ENCODE peak calls at places on chromosomes 2 and 18, in four cellular contexts. E, V, P and X are unnamed samples.

GRCh38 chr18:73842795-73843394 is 304.7 kb downstream of the FBXO15 start:
- DNase-seq in E (peak; percentile 69), V (peak; percentile 40), P (peak; percentile 36), X (peak; percentile 4)

GRCh38 chr2:189613650-189614420 is 33.2 kb upstream of the SLC40A1 start:
- DNase-seq in E (no peak), V (peak; percentile 37), P (no peak), X (no peak)

GRCh38 chr18:6106116-6106645 is 210.9 kb upstream of the TMEM200C start:
- DNase-seq in E (no peak), V (no peak), P (no peak), X (no peak)

GRCh38 chr2:239234151-239234825 is 166.5 kb downstream of the HDAC4 start:
- DNase-seq in E (no peak), V (no peak), P (no peak), X (no peak)

GRCh38 chr2:118047273-118047898 is 33.5 kb upstream of the CCDC93 start:
- DNase-seq in E (no peak), V (peak; percentile 9), P (no peak), X (no peak)

GRCh38 chr2:121207494-121207893 is 77.5 kb downstream of the TFCP2L1 start:
- DNase-seq in E (no peak), V (no peak), P (no peak), X (no peak)

GRCh38 chr2:192068966-192069365 is 125.8 kb downstream of the TMEFF2 start:
- DNase-seq in E (no peak), V (no peak), P (no peak), X (no peak)

GRCh38 chr18:45328271-45328670 is 287.0 kb upstream of the SLC14A2 start:
- DNase-seq in E (no peak), V (no peak), P (no peak), X (no peak)

GRCh38 chr18:52484977-52485376 is 145.0 kb downstream of the DCC start:
- DNase-seq in E (no peak), V (peak; percentile 24), P (no peak), X (no peak)

GRCh38 chr2:60961457-60961856 is 56.1 kb upstream of the PEX13 start:
- DNase-seq in E (no peak), V (peak; percentile 63), P (no peak), X (no peak)

GRCh38 chr2:187409682-187410081 is 38.4 kb downstream of the CALCRL start:
- DNase-seq in E (no peak), V (no peak), P (no peak), X (no peak)

GRCh38 chr2:96888082-96889011 is 18.5 kb upstream of the SEMA4C start:
- DNase-seq in E (no peak), V (no peak), P (no peak), X (no peak)

GRCh38 chr2:3254438-3254941 is 123.1 kb downstream of the EIPR1 start:
- DNase-seq in E (no peak), V (no peak), P (no peak), X (no peak)

GRCh38 chr2:70565039-70565731 is 11.6 kb upstream of the TGFA start:
- DNase-seq in E (no peak), V (no peak), P (no peak), X (peak; percentile 98)

GRCh38 chr2:229927817-229928321 is 5.6 kb downstream of the FBXO36 start:
- DNase-seq in E (no peak), V (no peak), P (no peak), X (no peak)

GRCh38 chr2:226336283-226336682 is 463.3 kb downstream of the IRS1 start:
- DNase-seq in E (no peak), V (no peak), P (no peak), X (no peak)

GRCh38 chr2:176110975-176111663 is 4.0 kb downstream of the HOXD11 start:
- DNase-seq in E (peak; percentile 80), V (peak; percentile 76), P (peak; percentile 70), X (peak; percentile 50)

GRCh38 chr2:26513261-26513660 is 35.3 kb upstream of the OTOF start:
- DNase-seq in E (no peak), V (no peak), P (no peak), X (no peak)

DNA sequence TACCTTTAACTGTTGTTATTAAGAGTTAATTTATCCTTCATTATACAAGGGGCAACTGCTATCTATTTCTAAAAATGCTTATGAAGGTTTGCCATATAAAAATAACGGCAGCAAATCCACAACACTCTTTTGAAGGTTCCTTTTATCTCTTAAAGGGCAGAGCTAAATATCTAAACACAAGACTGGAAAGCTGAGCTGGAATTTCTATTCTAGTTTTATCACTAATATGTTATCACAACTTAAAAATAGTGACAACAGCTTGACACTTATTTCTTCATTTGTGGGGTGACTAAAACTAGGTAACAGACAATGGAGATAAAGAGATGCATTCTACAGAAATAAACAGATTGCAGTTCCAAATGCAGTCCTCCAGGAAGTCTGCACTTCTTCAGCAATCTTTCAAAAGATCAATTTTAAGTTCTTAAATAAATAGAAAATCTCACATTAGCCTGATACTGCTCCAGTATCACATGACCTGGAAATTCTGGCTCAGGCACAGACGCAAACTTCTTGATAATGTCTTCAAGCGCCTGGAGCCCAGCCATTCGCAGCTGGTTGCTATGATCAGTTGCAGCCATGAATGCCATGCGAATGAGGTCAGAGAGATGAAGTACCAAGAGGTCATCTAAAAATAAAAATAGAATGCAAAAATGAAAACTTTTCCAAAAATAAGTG is 54.0 kb upstream of the STRN start:
- DNase-seq in E (no peak), V (no peak), P (no peak), X (no peak)
- TF ChIP-seq NR3C1 in E (no peak), V (no peak), P (no peak), X (no peak)

GRCh38 chr18:8403713-8404112 is 205.5 kb upstream of the RAB12 start:
- DNase-seq in E (no peak), V (no peak), P (no peak), X (no peak)

GRCh38 chr18:8409151-8409550 is 200.1 kb upstream of the RAB12 start:
- DNase-seq in E (no peak), V (no peak), P (no peak), X (no peak)

GRCh38 chr18:8411492-8411891 is 197.7 kb upstream of the RAB12 start:
- DNase-seq in E (no peak), V (peak; percentile 5), P (no peak), X (no peak)

GRCh38 chr18:8402237-8402636 is 207.0 kb upstream of the RAB12 start:
- DNase-seq in E (no peak), V (no peak), P (no peak), X (no peak)

DNA sequence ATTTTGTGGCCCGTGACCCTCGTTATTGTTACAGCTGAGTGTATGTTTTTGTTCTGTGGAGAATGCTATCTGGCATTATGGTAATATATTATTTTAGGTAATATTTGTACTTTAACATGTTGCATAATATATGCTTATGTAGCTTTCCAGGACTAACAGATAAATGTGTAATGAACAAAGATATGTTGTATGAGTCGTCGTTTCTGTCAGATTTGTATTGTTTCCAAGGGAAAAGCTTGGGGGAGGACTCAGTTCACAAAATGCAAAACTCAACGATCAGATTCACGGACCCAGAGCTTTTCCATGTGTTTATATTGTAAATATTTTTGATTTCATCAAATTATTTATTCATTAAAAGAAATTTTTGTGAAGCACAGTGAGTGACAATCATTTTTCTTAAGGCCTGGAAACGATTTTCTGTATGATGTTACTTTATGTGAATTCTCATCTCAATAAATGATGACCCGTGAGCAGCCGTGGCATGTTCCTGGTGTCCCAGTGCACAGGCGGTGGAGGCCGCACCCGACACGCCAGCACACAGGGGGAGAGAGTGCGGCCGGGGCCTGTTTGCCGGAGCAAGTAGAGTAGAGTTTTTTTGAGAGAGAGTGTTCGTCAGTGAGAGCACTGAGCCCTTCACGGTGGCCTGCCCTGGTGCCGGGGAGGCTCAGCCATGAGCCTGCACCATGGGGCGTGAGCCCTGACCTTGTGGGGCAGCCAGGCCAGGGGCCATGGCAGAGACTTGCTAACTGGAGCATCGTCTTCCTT is 202.6 kb upstream of the RAB12 start:
- DNase-seq in E (no peak), V (no peak), P (no peak), X (no peak)
- TF ChIP-seq NR3C1 in E (no peak), V (no peak), P (no peak), X (no peak)

GRCh38 chr2:219598308-219599078 is 836 bp downstream of the STK11IP start:
- DNase-seq in E (no peak), V (no peak), P (no peak), X (no peak)
- TF ChIP-seq NR3C1 in E (no peak), V (no peak), P (no peak), X (no peak)

GRCh38 chr2:42944744-42945415 is 152.5 kb upstream of the HAAO start:
- DNase-seq in E (no peak), V (peak; percentile 44), P (peak; percentile 44), X (peak; percentile 59)
- TF ChIP-seq NR3C1 in E (no peak), V (no peak), P (no peak), X (no peak)